ENCODE peak calls at places on chromosomes 1 and 21, in seven cellular contexts. K is ovary; E is stimulated activated CD8-positive, alpha-beta memory T cell treated with anti-CD3 and anti-CD28 coated beads, Interleukin-15, amount 100 ng/mL, for 24 hours; T is Daoy; N is T-cell; D is anterior cingulate cortex; U is NCI-H446 treated with DMSO at 0.1 percent for 48 hours. J is an unnamed sample.

GRCh38 chr1:223153177-223154119 is 10.4 kb upstream of the TLR5 start:
- DNase-seq in K (no peak), E (no peak), N (no peak), T (peak; percentile 68), D (no peak), U (no peak), J (no peak)

GRCh38 chr1:78237364-78237916 is 191.7 kb downstream of the GIPC2 start:
- DNase-seq in D (no peak), N (no peak), K (no peak), T (no peak), E (no peak), U (no peak), J (no peak)

GRCh38 chr1:230320804-230321203 is 105.3 kb downstream of the PGBD5 start:
- DNase-seq in U (no peak), K (no peak), D (no peak), T (no peak), E (no peak), N (no peak), J (no peak)

GRCh38 chr1:54163051-54163450 is 10.3 kb upstream of the CDCP2 start:
- DNase-seq in D (no peak), N (no peak), U (no peak), E (no peak), K (no peak), T (no peak), J (no peak)

GRCh38 chr1:30087465-30087864 is 635.9 kb downstream of the MATN1 start:
- DNase-seq in N (no peak), E (no peak), D (no peak), U (no peak), T (peak; percentile 48), K (no peak), J (no peak)

GRCh38 chr1:89523597-89524368 is 846 bp upstream of the LRRC8B start:
- DNase-seq in D (no peak), U (peak; percentile 66), K (no peak), E (no peak), N (peak; percentile 56), T (no peak), J (peak; percentile 62)

GRCh38 chr1:43619996-43620920 is 29.7 kb upstream of the KDM4A start:
- DNase-seq in T (no peak), N (no peak), U (no peak), K (no peak), D (no peak), E (no peak), J (no peak)

GRCh38 chr1:55694297-55694696 is 479.1 kb upstream of the USP24 start:
- DNase-seq in D (no peak), K (no peak), T (no peak), N (no peak), U (no peak), E (no peak), J (no peak)

GRCh38 chr1:182338806-182339370 is 52.7 kb downstream of the GLUL start:
- DNase-seq in E (no peak), U (no peak), N (no peak), T (no peak), D (no peak), K (no peak), J (no peak)

GRCh38 chr1:5744911-5745431 is 247.3 kb downstream of the NPHP4 start:
- DNase-seq in E (no peak), T (no peak), U (no peak), K (peak; percentile 76), D (peak; percentile 48), N (no peak), J (no peak)

GRCh38 chr1:109669246-109669948 is 1.5 kb downstream of the GSTM2 start:
- DNase-seq in E (no peak), D (no peak), N (no peak), U (no peak), K (no peak), T (no peak), J (no peak)

GRCh38 chr1:151222130-151222529 is 23.8 kb downstream of the PIP5K1A start:
- DNase-seq in T (no peak), U (peak; percentile 12), D (no peak), N (no peak), E (no peak), K (no peak), J (no peak)

GRCh38 chr1:119613769-119614358 is 34.2 kb downstream of the ZNF697 start:
- DNase-seq in N (peak; percentile 43), D (peak; percentile 51), T (peak; percentile 93), E (peak; percentile 16), K (peak; percentile 88), U (peak; percentile 43), J (peak; percentile 41)

GRCh38 chr1:207868769-207869721 is 41.9 kb downstream of the CD34 start:
- DNase-seq in E (peak; percentile 57), U (peak; percentile 56), K (peak; percentile 91), T (peak; percentile 87), N (peak; percentile 59), D (peak; percentile 74), J (peak; percentile 88)

GRCh38 chr1:116289219-116289618 is 83.8 kb upstream of the ATP1A1 start:
- DNase-seq in D (no peak), N (no peak), T (no peak), K (no peak), U (no peak), E (no peak), J (no peak)

GRCh38 chr21:16455978-16456377 is 726.2 kb downstream of the USP25 start:
- DNase-seq in U (peak; percentile 60), E (no peak), D (peak; percentile 20), K (no peak), T (no peak), N (no peak), J (no peak)

GRCh38 chr1:2610036-2610720 is 22.6 kb downstream of the MMEL1 start:
- DNase-seq in T (peak; percentile 31), E (no peak), K (peak; percentile 32), U (no peak), D (no peak), N (no peak), J (no peak)

GRCh38 chr1:234890694-234891093 is 237.9 kb downstream of the TOMM20 start:
- DNase-seq in T (no peak), E (no peak), U (no peak), K (no peak), D (no peak), N (no peak), J (no peak)

GRCh38 chr1:207838156-207839082 is 72.5 kb downstream of the CD34 start:
- DNase-seq in E (no peak), K (peak; percentile 85), N (no peak), D (no peak), T (no peak), U (no peak), J (no peak)

GRCh38 chr1:118960567-118961136 is 27.5 kb downstream of the TBX15 start:
- DNase-seq in T (peak; percentile 74), E (no peak), N (no peak), U (no peak), K (no peak), D (no peak), J (no peak)

GRCh38 chr1:158793604-158794003 is 12.6 kb upstream of the OR6N2 start:
- DNase-seq in U (no peak), N (peak; percentile 28), E (no peak), T (peak; percentile 9), D (no peak), K (no peak), J (no peak)

GRCh38 chr1:156807627-156808026 is 9.0 kb downstream of the SH2D2A start:
- DNase-seq in T (no peak), E (no peak), D (no peak), K (no peak), N (no peak), U (no peak), J (no peak)

GRCh38 chr1:190679444-190679843 is 201.8 kb upstream of the BRINP3 start:
- DNase-seq in D (no peak), U (no peak), T (no peak), E (no peak), N (no peak), K (no peak), J (no peak)

GRCh38 chr1:12580054-12580887 is 37.7 kb downstream of the DHRS3 start:
- DNase-seq in K (no peak), T (peak; percentile 44), N (no peak), D (no peak), U (no peak), E (no peak), J (no peak)

GRCh38 chr1:85933901-85934300 is 222.7 kb downstream of the COL24A1 start:
- DNase-seq in T (no peak), U (no peak), N (no peak), E (no peak), D (no peak), K (no peak), J (no peak)

GRCh38 chr1:202247837-202248795 is 54.5 kb downstream of the LGR6 start:
- DNase-seq in T (no peak), E (no peak), D (no peak), K (no peak), U (peak; percentile 5), N (no peak), J (no peak)